ENCODE peak calls at places on chromosomes 16 and 17, in seven cellular contexts. L is gastrocnemius medialis, Y is A673, C is fibroblast of lung, U is body of pancreas, S is IMR-90, V is heart right ventricle. N is an unnamed sample. For H3K4me1, the result is how much of the 10 kb centered on the place peaks cover.

GRCh38 chr17:82644148-82644547 is 4.1 kb downstream of the WDR45B start:
- DNase-seq in L (no peak), Y (no peak), C (no peak), U (no peak), S (no peak), V (no peak), N (no peak)

GRCh38 chr16:81499576-81500380 is 55.2 kb downstream of the CMIP start:
- DNase-seq in L (no peak), Y (peak), C (no peak), U (no peak), S (no peak), V (no peak), N (no peak)

GRCh38 chr16:80006175-80006895 is 405.8 kb upstream of the MAF start:
- DNase-seq in L (no peak), Y (no peak), C (peak), U (no peak), S (peak), V (peak), N (no peak)

GRCh38 chr17:58643147-58643546 is 48.7 kb downstream of the TEX14 start:
- DNase-seq in L (no peak), Y (no peak), C (peak), U (no peak), S (peak), V (no peak), N (no peak)

GRCh38 chr16:77194295-77195231 is 3.6 kb downstream of the MON1B start:
- DNase-seq in L (no peak), Y (no peak), C (no peak), U (no peak), S (no peak), V (no peak), N (no peak)

GRCh38 chr16:25151996-25152395 is 40.5 kb downstream of the LCMT1 start:
- DNase-seq in L (no peak), Y (no peak), C (peak), U (no peak), S (peak), V (no peak), N (no peak)

GRCh38 chr17:80820331-80820730 is 171.3 kb upstream of the CHMP6 start:
- DNase-seq in L (no peak), Y (no peak), C (no peak), U (no peak), S (no peak), V (no peak), N (no peak)

GRCh38 chr16:87984868-87985267 is 33.6 kb downstream of the BANP start:
- DNase-seq in L (no peak), Y (no peak), C (no peak), U (no peak), S (no peak), V (no peak), N (no peak)

GRCh38 chr16:55765161-55765560 is 67.7 kb downstream of the CES1 start:
- DNase-seq in L (no peak), Y (no peak), C (no peak), U (no peak), S (no peak), V (no peak), N (no peak)

GRCh38 chr17:58330997-58331814 is 2.6 kb upstream of the TSPOAP1 start:
- DNase-seq in L (no peak), Y (no peak), C (no peak), U (peak), S (no peak), V (no peak), N (no peak)

GRCh38 chr16:75279277-75279676 is 27.9 kb upstream of the BCAR1 start:
- DNase-seq in L (no peak), Y (no peak), C (no peak), U (peak), S (peak), V (no peak), N (no peak)

GRCh38 chr17:51461578-51462004 is 201.2 kb downstream of the UTP18 start:
- DNase-seq in L (no peak), Y (peak), C (peak), U (peak), S (peak), V (peak), N (peak)

GRCh38 chr16:19660432-19660831 is 57.6 kb downstream of the KNOP1 start:
- DNase-seq in L (no peak), Y (no peak), C (no peak), U (no peak), S (peak), V (no peak), N (no peak)

GRCh38 chr17:17169396-17169795 is 36.7 kb downstream of the PLD6 start:
- DNase-seq in L (no peak), Y (no peak), C (no peak), U (no peak), S (no peak), V (no peak), N (no peak)
- H3K4me1 ChIP-seq in L (under half), Y (under half), C (under half), U (under half), S (under half), V (under half), N (under half)

GRCh38 chr17:78716814-78717393 is 65.2 kb downstream of the CYTH1 start:
- DNase-seq in L (peak), Y (peak), C (peak), U (peak), S (peak), V (peak), N (peak)

GRCh38 chr17:78714534-78714933 is 67.5 kb downstream of the CYTH1 start:
- DNase-seq in L (no peak), Y (no peak), C (no peak), U (no peak), S (no peak), V (no peak), N (no peak)

GRCh38 chr17:78715876-78716275 is 66.2 kb downstream of the CYTH1 start:
- DNase-seq in L (no peak), Y (no peak), C (no peak), U (no peak), S (no peak), V (no peak), N (no peak)

GRCh38 chr17:78716292-78716691 is 65.8 kb downstream of the CYTH1 start:
- DNase-seq in L (no peak), Y (no peak), C (no peak), U (no peak), S (no peak), V (no peak), N (no peak)

GRCh38 chr17:78715000-78715771 is 66.9 kb downstream of the CYTH1 start:
- DNase-seq in L (no peak), Y (no peak), C (no peak), U (no peak), S (no peak), V (no peak), N (no peak)
- H3K4me3 ChIP-seq in L (no peak), Y (no peak), C (no peak), U (no peak), S (no peak), V (no peak), N (no peak)

DNA sequence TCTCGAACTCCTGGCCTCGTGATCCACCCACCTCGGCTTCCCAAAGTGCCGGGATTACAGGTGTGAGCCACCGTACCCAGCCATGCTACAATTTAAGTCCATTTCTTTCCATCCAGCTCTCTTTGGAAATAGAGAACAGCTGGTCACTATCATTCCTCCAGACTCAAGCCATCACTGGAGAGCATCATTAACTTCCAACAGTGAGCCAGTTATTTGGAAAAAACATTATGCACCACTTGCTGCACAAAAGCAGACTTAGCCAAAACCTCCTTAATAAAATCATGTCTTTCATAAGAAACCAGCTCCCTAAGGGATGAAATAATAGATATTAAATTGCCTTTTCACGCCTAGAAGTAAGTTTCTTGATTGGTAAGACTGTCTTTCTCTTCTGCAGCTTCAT is 18.0 kb downstream of the SLC39A11 start:
- DNase-seq in L (no peak), Y (peak), C (no peak), U (no peak), S (no peak), V (no peak), N (no peak)
- H3K4me1 ChIP-seq in L (under half), Y (under half), C (under half), U (under half), S (under half), V (under half), N (under half)

DNA sequence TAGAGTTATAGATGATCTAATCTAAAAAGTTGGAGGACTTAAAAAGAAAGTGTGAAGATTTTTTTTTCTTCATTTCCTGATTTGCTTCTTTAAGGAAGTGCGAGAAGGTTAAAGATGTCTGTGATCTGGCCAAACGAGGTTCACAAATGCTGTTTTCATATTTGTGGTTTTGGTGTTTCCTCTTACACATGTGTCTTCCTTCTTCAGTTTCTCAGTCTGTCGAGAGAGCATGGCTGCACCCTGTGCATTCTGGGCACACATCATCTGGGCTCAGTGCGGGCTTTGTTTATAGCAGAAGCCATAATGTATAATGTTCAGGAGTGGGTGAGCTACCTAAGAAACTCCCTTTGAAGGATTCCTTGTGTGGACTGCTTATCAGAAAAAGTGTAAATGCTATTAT is 260.4 kb upstream of the TBX2 start:
- DNase-seq in L (no peak), Y (no peak), C (peak), U (peak), S (peak), V (no peak), N (no peak)
- H3K4me3 ChIP-seq in L (no peak), Y (no peak), C (no peak), U (no peak), S (no peak), V (no peak), N (no peak)

GRCh38 chr16:66298006-66298405 is 68.5 kb upstream of the CDH5 start:
- DNase-seq in L (no peak), Y (no peak), C (no peak), U (no peak), S (no peak), V (no peak), N (no peak)
- H3K4me1 ChIP-seq in L (under half), Y (under half), C (under half), U (under half), S (under half), V (under half), N (under half)

DNA sequence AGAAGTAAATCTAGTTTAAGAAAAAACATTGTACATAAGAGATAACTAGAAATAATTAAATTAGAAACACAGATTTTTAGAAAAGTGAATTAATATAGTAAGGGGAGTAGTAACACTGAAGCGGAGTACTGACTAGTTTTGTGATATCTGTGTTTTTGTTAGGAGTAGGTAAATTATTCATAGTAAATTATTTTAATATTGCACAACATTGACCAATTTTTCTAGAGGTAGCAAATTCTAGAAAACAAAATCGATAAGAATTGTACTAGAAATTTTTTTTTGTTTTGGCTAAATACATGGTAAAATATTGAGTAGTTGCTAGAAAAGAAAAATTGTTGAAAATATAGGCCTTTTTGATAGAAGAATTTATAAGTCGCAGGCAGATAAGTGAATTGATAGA is 156.5 kb downstream of the CHD9 start:
- DNase-seq in L (no peak), Y (no peak), C (no peak), U (no peak), S (no peak), V (no peak), N (no peak)
- H3K4me3 ChIP-seq in L (no peak), Y (peak), C (peak), U (no peak), S (no peak), V (no peak), N (peak)

GRCh38 chr17:48612854-48613691 is 2.0 kb downstream of the HOXB8 start:
- DNase-seq in L (no peak), Y (peak), C (peak), U (no peak), S (peak), V (no peak), N (peak)
- H3K4me1 ChIP-seq in L (under half), Y (under half), C (under half), U (under half), S (under half), V (half or more), N (under half)

N was measured in HAP-1.